ENCODE peak calls at places on chromosome 4, in nine cellular contexts. L is colonic mucosa, C is amniotic stem cell, U is AG08396, N is right cardiac atrium, O is astrocyte of the spinal cord, F is T-helper 1 cell, G is HAP-1, H is NCI-H345. Z is an unnamed sample.

GRCh38 chr4:177485528-177485927 is 43.3 kb upstream of the AGA start:
- DNase-seq in L (no peak), C (peak; percentile 21), U (no peak), N (no peak), O (peak; percentile 89), F (no peak), G (no peak), H (no peak), Z (no peak)

GRCh38 chr4:186204103-186204559 is 12.8 kb downstream of the CYP4V2 start:
- DNase-seq in L (no peak), C (no peak), U (no peak), N (no peak), O (no peak), F (peak; percentile 66), G (no peak), H (peak; percentile 92), Z (no peak)

GRCh38 chr4:146643812-146644401 is 5.2 kb downstream of the POU4F2 start:
- DNase-seq in L (no peak), C (no peak), U (peak; percentile 53), N (no peak), O (peak; percentile 45), F (no peak), G (peak; percentile 12), H (no peak), Z (no peak)

GRCh38 chr4:53598483-53598882 is 7.2 kb upstream of the LNX1 start:
- DNase-seq in L (no peak), C (no peak), U (no peak), N (no peak), O (no peak), F (no peak), G (no peak), H (no peak), Z (no peak)

GRCh38 chr4:78100060-78100459 is 42.9 kb downstream of the FRAS1 start:
- DNase-seq in L (no peak), C (no peak), U (no peak), N (no peak), O (peak; percentile 24), F (no peak), G (no peak), H (no peak), Z (peak; percentile 53)

GRCh38 chr4:134807231-134807745 is 605.7 kb upstream of the PABPC4L start:
- DNase-seq in L (no peak), C (no peak), U (no peak), N (no peak), O (no peak), F (no peak), G (no peak), H (no peak), Z (no peak)

GRCh38 chr4:39899291-39899690 is 78.4 kb downstream of the PDS5A start:
- DNase-seq in L (no peak), C (no peak), U (no peak), N (no peak), O (no peak), F (no peak), G (no peak), H (no peak), Z (no peak)

GRCh38 chr4:13988347-13989265 is 361.1 kb upstream of the BOD1L1 start:
- DNase-seq in L (peak; percentile 18), C (peak; percentile 81), U (peak; percentile 51), N (peak; percentile 56), O (peak; percentile 97), F (no peak), G (no peak), H (no peak), Z (peak; percentile 97)

GRCh38 chr4:108377021-108377420 is 208.3 kb upstream of the LEF1 start:
- DNase-seq in L (no peak), C (no peak), U (no peak), N (no peak), O (no peak), F (no peak), G (no peak), H (no peak), Z (no peak)

GRCh38 chr4:5711479-5712184 is 631 bp downstream of the EVC start:
- DNase-seq in L (no peak), C (no peak), U (peak; percentile 78), N (peak; percentile 36), O (peak; percentile 54), F (no peak), G (no peak), H (no peak), Z (no peak)

GRCh38 chr4:185224597-185224996 is 15.2 kb downstream of the SNX25 start:
- DNase-seq in L (no peak), C (no peak), U (no peak), N (no peak), O (no peak), F (no peak), G (no peak), H (no peak), Z (no peak)

GRCh38 chr4:48944659-48945290 is 38.2 kb upstream of the OCIAD2 start:
- DNase-seq in L (peak; percentile 65), C (no peak), U (no peak), N (no peak), O (no peak), F (peak; percentile 11), G (no peak), H (no peak), Z (no peak)

GRCh38 chr4:10315638-10316037 is 141.6 kb downstream of the ZNF518B start:
- DNase-seq in L (no peak), C (no peak), U (no peak), N (no peak), O (no peak), F (no peak), G (no peak), H (no peak), Z (no peak)

GRCh38 chr4:113541933-113542332 is 219.6 kb downstream of the CAMK2D start:
- DNase-seq in L (no peak), C (no peak), U (no peak), N (no peak), O (no peak), F (no peak), G (no peak), H (no peak), Z (no peak)

GRCh38 chr4:101993002-101993840 is 202.7 kb downstream of the BANK1 start:
- DNase-seq in L (no peak), C (no peak), U (no peak), N (no peak), O (no peak), F (no peak), G (no peak), H (no peak), Z (no peak)

GRCh38 chr4:140330311-140330900 is 43.0 kb upstream of the SCOC start:
- DNase-seq in L (no peak), C (peak; percentile 39), U (peak; percentile 22), N (no peak), O (peak; percentile 59), F (no peak), G (peak; percentile 32), H (peak; percentile 11), Z (peak; percentile 48)

GRCh38 chr4:1201851-1202525 is 29.6 kb upstream of the SPON2 start:
- DNase-seq in L (peak; percentile 53), C (no peak), U (peak; percentile 82), N (peak; percentile 65), O (peak; percentile 66), F (peak; percentile 78), G (no peak), H (no peak), Z (no peak)

GRCh38 chr4:102500371-102501175 is 586 bp upstream of the NFKB1 start:
- DNase-seq in L (peak; percentile 62), C (peak; percentile 58), U (peak; percentile 60), N (peak; percentile 81), O (peak; percentile 51), F (no peak), G (peak; percentile 30), H (peak; percentile 27), Z (no peak)

GRCh38 chr4:47551682-47552081 is 66.6 kb downstream of the ATP10D start:
- DNase-seq in L (no peak), C (no peak), U (peak; percentile 12), N (no peak), O (peak; percentile 56), F (no peak), G (no peak), H (no peak), Z (no peak)

GRCh38 chr4:21710212-21710843 is 238.2 kb downstream of the KCNIP4 start:
- DNase-seq in L (no peak), C (no peak), U (no peak), N (no peak), O (no peak), F (no peak), G (no peak), H (no peak), Z (no peak)

GRCh38 chr4:99763635-99764101 is 53.0 kb upstream of the DAPP1 start:
- DNase-seq in L (no peak), C (peak; percentile 78), U (peak; percentile 71), N (peak; percentile 14), O (peak; percentile 95), F (no peak), G (no peak), H (peak; percentile 2), Z (peak; percentile 89)

GRCh38 chr4:40316333-40316781 is 18.8 kb upstream of the CHRNA9 start:
- DNase-seq in L (no peak), C (no peak), U (peak; percentile 47), N (no peak), O (peak; percentile 96), F (peak; percentile 33), G (peak; percentile 79), H (no peak), Z (peak; percentile 91)

GRCh38 chr4:123398151-123398802 is 1.7 kb downstream of the SPRY1 start:
- DNase-seq in L (peak; percentile 67), C (peak; percentile 51), U (peak; percentile 83), N (peak; percentile 62), O (peak; percentile 64), F (peak; percentile 38), G (peak; percentile 48), H (peak; percentile 57), Z (no peak)

GRCh38 chr4:38322709-38323108 is 341.3 kb upstream of the KLF3 start:
- DNase-seq in L (no peak), C (peak; percentile 51), U (peak; percentile 86), N (peak; percentile 73), O (peak; percentile 90), F (no peak), G (no peak), H (no peak), Z (peak; percentile 79)

GRCh38 chr4:166318810-166319525 is 445.9 kb downstream of the TLL1 start:
- DNase-seq in L (no peak), C (peak; percentile 39), U (no peak), N (no peak), O (peak; percentile 81), F (no peak), G (no peak), H (no peak), Z (no peak)

GRCh38 chr4:9765091-9765490 is 16.3 kb upstream of the DRD5 start:
- DNase-seq in L (peak; percentile 44), C (no peak), U (peak; percentile 8), N (no peak), O (no peak), F (no peak), G (no peak), H (no peak), Z (no peak)

GRCh38 chr4:44425614-44426208 is 22.9 kb downstream of the KCTD8 start:
- DNase-seq in L (no peak), C (no peak), U (peak; percentile 1), N (no peak), O (peak; percentile 6), F (no peak), G (peak; percentile 15), H (no peak), Z (no peak)

GRCh38 chr4:148263820-148264219 is 178.4 kb downstream of the NR3C2 start:
- DNase-seq in L (no peak), C (no peak), U (no peak), N (no peak), O (no peak), F (no peak), G (peak; percentile 23), H (no peak), Z (no peak)

GRCh38 chr4:8207314-8207713 is 8.2 kb downstream of the SH3TC1 start:
- DNase-seq in L (no peak), C (no peak), U (no peak), N (no peak), O (no peak), F (no peak), G (no peak), H (no peak), Z (no peak)

GRCh38 chr4:167290684-167291083 is 56.4 kb upstream of the SPOCK3 start:
- DNase-seq in L (no peak), C (peak; percentile 26), U (no peak), N (no peak), O (peak; percentile 35), F (no peak), G (peak; percentile 39), H (peak; percentile 0), Z (peak; percentile 1)

GRCh38 chr4:2484993-2485392 is 16.1 kb downstream of the RNF4 start:
- DNase-seq in L (peak; percentile 81), C (no peak), U (no peak), N (peak; percentile 80), O (no peak), F (peak; percentile 57), G (no peak), H (no peak), Z (no peak)